ENCODE peak calls at places on chromosome 13, in four cellular contexts. One of them, this sample, is unnamed.

GRCh38 chr13:24299488-24300114 is 9.8 kb upstream of the C1QTNF9 start:
- DNase-seq in activated naive CD4-positive, alpha-beta T cell: no peak
- DNase-seq in NCI-H345: no peak
- DNase-seq in stimulated activated CD4-positive, alpha-beta T cell treated with anti-CD3 and anti-CD28 coated beads, Interleukin-2, amount 100 ng/mL, for 24 hours: no peak
- DNase-seq in this sample: no peak

GRCh38 chr13:53382008-53382407 is 353.4 kb downstream of the OLFM4 start:
- DNase-seq in NCI-H345: no peak
- DNase-seq in activated naive CD4-positive, alpha-beta T cell: no peak
- DNase-seq in stimulated activated CD4-positive, alpha-beta T cell treated with anti-CD3 and anti-CD28 coated beads, Interleukin-2, amount 100 ng/mL, for 24 hours: no peak
- DNase-seq in this sample: no peak

GRCh38 chr13:47463726-47464125 is 537.3 kb downstream of the SUCLA2 start:
- DNase-seq in NCI-H345: no peak
- DNase-seq in stimulated activated CD4-positive, alpha-beta T cell treated with anti-CD3 and anti-CD28 coated beads, Interleukin-2, amount 100 ng/mL, for 24 hours: no peak
- DNase-seq in activated naive CD4-positive, alpha-beta T cell: no peak
- DNase-seq in this sample: no peak

GRCh38 chr13:36858285-36858684 is 39.3 kb downstream of the RFXAP start:
- DNase-seq in activated naive CD4-positive, alpha-beta T cell: no peak
- DNase-seq in stimulated activated CD4-positive, alpha-beta T cell treated with anti-CD3 and anti-CD28 coated beads, Interleukin-2, amount 100 ng/mL, for 24 hours: no peak
- DNase-seq in NCI-H345: peak; percentile 52
- DNase-seq in this sample: peak; percentile 31

GRCh38 chr13:80783926-80784325 is 443.0 kb upstream of the SPRY2 start:
- DNase-seq in stimulated activated CD4-positive, alpha-beta T cell treated with anti-CD3 and anti-CD28 coated beads, Interleukin-2, amount 100 ng/mL, for 24 hours: no peak
- DNase-seq in NCI-H345: no peak
- DNase-seq in activated naive CD4-positive, alpha-beta T cell: no peak
- DNase-seq in this sample: peak; percentile 18

GRCh38 chr13:46185634-46186033 is 3.7 kb upstream of the LCP1 start:
- DNase-seq in NCI-H345: no peak
- DNase-seq in stimulated activated CD4-positive, alpha-beta T cell treated with anti-CD3 and anti-CD28 coated beads, Interleukin-2, amount 100 ng/mL, for 24 hours: no peak
- DNase-seq in activated naive CD4-positive, alpha-beta T cell: no peak
- DNase-seq in this sample: no peak

GRCh38 chr13:50400035-50400726 is 384.9 kb downstream of the KCNRG start:
- DNase-seq in stimulated activated CD4-positive, alpha-beta T cell treated with anti-CD3 and anti-CD28 coated beads, Interleukin-2, amount 100 ng/mL, for 24 hours: no peak
- DNase-seq in NCI-H345: no peak
- DNase-seq in activated naive CD4-positive, alpha-beta T cell: no peak
- DNase-seq in this sample: peak; percentile 29

GRCh38 chr13:99556867-99557443 is 55.7 kb downstream of the TM9SF2 start:
- DNase-seq in activated naive CD4-positive, alpha-beta T cell: no peak
- DNase-seq in NCI-H345: no peak
- DNase-seq in stimulated activated CD4-positive, alpha-beta T cell treated with anti-CD3 and anti-CD28 coated beads, Interleukin-2, amount 100 ng/mL, for 24 hours: no peak
- DNase-seq in this sample: no peak

GRCh38 chr13:66689037-66689619 is 541.0 kb downstream of the PCDH9 start:
- DNase-seq in activated naive CD4-positive, alpha-beta T cell: no peak
- DNase-seq in stimulated activated CD4-positive, alpha-beta T cell treated with anti-CD3 and anti-CD28 coated beads, Interleukin-2, amount 100 ng/mL, for 24 hours: no peak
- DNase-seq in NCI-H345: no peak
- DNase-seq in this sample: no peak

GRCh38 chr13:80359459-80360297 is 18.8 kb upstream of the SPRY2 start:
- DNase-seq in stimulated activated CD4-positive, alpha-beta T cell treated with anti-CD3 and anti-CD28 coated beads, Interleukin-2, amount 100 ng/mL, for 24 hours: no peak
- DNase-seq in activated naive CD4-positive, alpha-beta T cell: no peak
- DNase-seq in NCI-H345: peak; percentile 96
- DNase-seq in this sample: no peak

GRCh38 chr13:113803409-113804016 is 44.5 kb downstream of the TMEM255B start:
- DNase-seq in activated naive CD4-positive, alpha-beta T cell: no peak
- DNase-seq in NCI-H345: no peak
- DNase-seq in stimulated activated CD4-positive, alpha-beta T cell treated with anti-CD3 and anti-CD28 coated beads, Interleukin-2, amount 100 ng/mL, for 24 hours: no peak
- DNase-seq in this sample: no peak

GRCh38 chr13:93244918-93245280 is 18.3 kb downstream of the GPC6 start:
- DNase-seq in NCI-H345: no peak
- DNase-seq in activated naive CD4-positive, alpha-beta T cell: no peak
- DNase-seq in stimulated activated CD4-positive, alpha-beta T cell treated with anti-CD3 and anti-CD28 coated beads, Interleukin-2, amount 100 ng/mL, for 24 hours: no peak
- DNase-seq in this sample: no peak

This sample was measured in foreskin melanocyte.